ENCODE peak calls at places on chromosomes 3 and 15, in nine cellular contexts. L is mucosa of descending colon, G is Peyer's patch, C is AG10803, M is OCI-LY7, E is lower leg skin, Q is sigmoid colon, A is kidney epithelial cell, O is fibroblast of the aortic adventitia. K is an unnamed sample.
A peak's percentile ranks its signal among the peaks of the same experiment; 100 is the strongest.

GRCh38 chr15:68553994-68554715 is 24.6 kb upstream of the CORO2B start:
- DNase-seq in C (peak; percentile 46), A (no peak), O (peak; percentile 76), L (no peak), M (peak; percentile 81), E (peak; percentile 61), Q (no peak), G (peak; percentile 81), K (peak; percentile 82)

GRCh38 chr3:63349583-63350177 is 71.6 kb downstream of the SYNPR start:
- DNase-seq in G (peak; percentile 70), M (peak; percentile 67), L (no peak), A (no peak), O (peak; percentile 84), E (peak; percentile 24), C (peak; percentile 71), Q (no peak), K (peak; percentile 60)

GRCh38 chr15:36024066-36024465 is 478.1 kb upstream of the DPH6 start:
- DNase-seq in A (no peak), M (no peak), L (no peak), Q (no peak), G (no peak), C (peak; percentile 0), O (no peak), E (no peak), K (no peak)

GRCh38 chr3:14537590-14538450 is 2.3 kb downstream of the GRIP2 start:
- DNase-seq in L (no peak), A (no peak), E (no peak), Q (peak; percentile 27), G (no peak), C (no peak), M (peak; percentile 7), O (no peak), K (peak; percentile 37)

GRCh38 chr3:105853801-105854432 is 14.9 kb downstream of the CBLB start:
- DNase-seq in O (no peak), C (no peak), A (no peak), Q (no peak), L (no peak), E (no peak), G (peak; percentile 82), M (peak; percentile 95), K (peak; percentile 42)

GRCh38 chr3:188119846-188120245 is 34.1 kb upstream of the LPP start:
- DNase-seq in E (no peak), M (no peak), L (no peak), O (no peak), Q (no peak), G (no peak), C (no peak), A (no peak), K (no peak)

GRCh38 chr3:186536883-186537553 is 7.2 kb downstream of the CRYGS start:
- DNase-seq in L (no peak), Q (no peak), C (no peak), A (no peak), M (no peak), O (peak; percentile 46), E (no peak), G (no peak), K (no peak)

GRCh38 chr3:152556731-152557254 is 278.1 kb upstream of the P2RY1 start:
- DNase-seq in O (peak; percentile 86), C (peak; percentile 30), L (no peak), Q (no peak), E (no peak), G (no peak), M (no peak), A (no peak), K (peak; percentile 5)

GRCh38 chr3:10944866-10945265 is 47.7 kb upstream of the SLC6A1 start:
- DNase-seq in A (no peak), Q (peak; percentile 45), C (no peak), O (no peak), G (no peak), L (no peak), M (no peak), E (no peak), K (no peak)

GRCh38 chr15:44718927-44719292 is 7.6 kb downstream of the B2M start:
- DNase-seq in A (no peak), O (no peak), Q (no peak), E (no peak), M (no peak), G (no peak), C (no peak), L (no peak), K (no peak)

GRCh38 chr3:17639257-17639656 is 103.2 kb downstream of the TBC1D5 start:
- DNase-seq in O (peak; percentile 80), A (peak; percentile 19), M (no peak), G (no peak), L (no peak), E (no peak), C (peak; percentile 67), Q (no peak), K (no peak)

GRCh38 chr15:68241088-68241935 is 11.8 kb upstream of the CLN6 start:
- DNase-seq in E (no peak), M (no peak), L (no peak), A (no peak), G (no peak), Q (no peak), O (no peak), C (no peak), K (no peak)

GRCh38 chr15:59294574-59294960 is 78.1 kb downstream of the MYO1E start:
- DNase-seq in C (peak; percentile 53), M (no peak), L (no peak), A (no peak), E (no peak), Q (no peak), O (no peak), G (peak; percentile 23), K (no peak)

GRCh38 chr3:88589131-88589530 is 439.4 kb downstream of the C3orf38 start:
- DNase-seq in E (no peak), O (no peak), M (no peak), G (no peak), A (peak; percentile 7), Q (no peak), C (no peak), L (no peak), K (no peak)

GRCh38 chr3:116770815-116771450 is 61.4 kb downstream of the TUSC7 start:
- DNase-seq in C (peak; percentile 69), L (peak; percentile 54), E (peak; percentile 43), G (peak; percentile 70), Q (peak; percentile 78), M (peak; percentile 58), A (peak; percentile 48), O (peak; percentile 78), K (peak; percentile 69)

GRCh38 chr3:42600958-42601675 is 631 bp downstream of the NKTR start:
- DNase-seq in E (peak; percentile 75), M (peak; percentile 68), Q (peak; percentile 89), O (peak; percentile 60), C (peak; percentile 68), G (peak; percentile 82), A (no peak), L (no peak), K (peak; percentile 73)

GRCh38 chr3:74591946-74592345 is 22.5 kb downstream of the CNTN3 start:
- DNase-seq in L (no peak), O (peak; percentile 30), C (peak; percentile 73), M (no peak), E (no peak), A (no peak), G (no peak), Q (no peak), K (no peak)

GRCh38 chr3:195768414-195768813 is 43.3 kb downstream of the MUC4 start:
- DNase-seq in E (no peak), A (no peak), G (no peak), Q (no peak), O (no peak), L (no peak), C (no peak), M (no peak), K (no peak)

GRCh38 chr3:126703512-126704493 is at the start of gene CHCHD6:
- DNase-seq in Q (peak; percentile 97), G (peak; percentile 98), A (peak; percentile 68), E (peak; percentile 93), M (peak; percentile 97), O (peak; percentile 94), C (peak; percentile 93), L (peak; percentile 97), K (peak; percentile 97)
- TF ChIP-seq CTCF in Q (no peak), G (no peak), A (peak; percentile 25), E (no peak), M (peak; percentile 46), O (no peak), C (no peak), L (no peak), K (no peak)

GRCh38 chr15:98668566-98669308 is 20.4 kb downstream of the IGF1R start:
- DNase-seq in A (no peak), O (peak; percentile 39), C (peak; percentile 44), Q (no peak), G (no peak), L (no peak), M (no peak), E (no peak), K (peak; percentile 69)
- TF ChIP-seq CTCF in A (no peak), O (no peak), C (no peak), Q (no peak), G (no peak), L (no peak), M (no peak), E (no peak), K (no peak)

DNA sequence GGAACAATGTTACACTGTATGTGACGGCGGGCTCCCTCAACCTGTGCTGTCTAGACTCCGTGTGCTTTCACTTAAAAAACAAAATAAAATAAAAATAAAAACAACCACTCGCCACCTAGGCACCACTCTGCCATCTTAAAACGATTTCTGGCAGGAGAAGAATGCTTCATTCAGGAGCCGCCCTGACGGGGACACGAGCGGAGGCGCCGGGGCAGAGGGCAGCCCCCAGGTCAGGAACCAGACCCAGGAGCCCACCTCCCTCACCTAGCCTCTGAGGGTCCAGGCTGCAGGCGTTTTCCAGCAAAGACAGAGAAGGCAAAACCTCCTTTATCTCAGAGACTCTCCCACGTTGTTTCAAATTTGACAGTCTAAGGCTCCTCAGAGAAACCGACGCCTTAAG is 85.1 kb upstream of the SNRPA1 start:
- DNase-seq in M (no peak), E (no peak), G (no peak), Q (no peak), L (no peak), C (no peak), O (no peak), A (no peak), K (no peak)
- TF ChIP-seq CTCF in M (no peak), E (no peak), G (no peak), Q (no peak), L (no peak), C (no peak), O (no peak), A (no peak), K (no peak)

GRCh38 chr3:20510396-20510795 is 324.4 kb upstream of the SGO1 start:
- DNase-seq in E (no peak), M (no peak), L (no peak), C (no peak), O (no peak), G (no peak), Q (no peak), A (no peak), K (no peak)

GRCh38 chr3:20515834-20516233 is 329.8 kb upstream of the SGO1 start:
- DNase-seq in L (no peak), O (no peak), M (no peak), A (no peak), E (no peak), Q (no peak), G (no peak), C (no peak), K (no peak)

DNA sequence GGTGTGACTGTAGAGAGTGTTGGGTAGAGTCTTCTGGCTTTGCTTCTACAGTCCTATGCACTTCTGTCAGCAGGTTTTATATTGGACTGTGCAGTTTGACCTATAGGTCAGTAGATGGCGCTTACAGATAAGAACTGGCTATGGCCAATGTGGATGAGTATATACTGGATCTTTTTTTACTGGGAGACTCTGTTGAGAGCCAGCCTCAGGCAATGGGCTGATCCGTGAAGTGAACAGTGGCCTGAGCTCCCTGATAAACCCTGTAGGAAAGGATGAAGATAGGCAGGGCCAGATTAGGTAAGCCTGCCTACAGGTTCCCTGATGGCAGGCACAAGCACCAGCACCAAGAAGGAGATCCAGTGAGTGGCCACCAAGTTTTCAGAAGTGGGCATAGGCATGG is 325.9 kb upstream of the SGO1 start:
- DNase-seq in C (peak; percentile 80), M (peak; percentile 62), A (peak; percentile 9), E (no peak), Q (no peak), O (peak; percentile 80), G (no peak), L (no peak), K (no peak)
- TF ChIP-seq CTCF in C (peak; percentile 94), M (peak; percentile 92), A (peak; percentile 64), E (no peak), Q (peak; percentile 39), O (peak; percentile 69), G (no peak), L (no peak), K (peak; percentile 54)